ENCODE peak calls at places on chromosome 6, in four cellular contexts. Y is NCI-H1092; W is NCI-H146; O is naive thymus-derived CD8-positive, alpha-beta T cell. R is an unnamed sample.
A peak's percentile ranks its signal among the peaks of the same experiment; 100 is the strongest.

GRCh38 chr6:131510094-131510493 is 62.9 kb upstream of the ARG1 start:
- DNase-seq in Y (no peak), W (peak; percentile 99), O (no peak), R (no peak)

GRCh38 chr6:16684896-16685554 is 76.2 kb downstream of the ATXN1 start:
- DNase-seq in Y (no peak), W (no peak), O (no peak), R (no peak)

GRCh38 chr6:129356129-129356528 is 353.8 kb downstream of the ARHGAP18 start:
- DNase-seq in Y (no peak), W (no peak), O (no peak), R (no peak)

GRCh38 chr6:168206186-168206585 is 113.4 kb downstream of the DACT2 start:
- DNase-seq in Y (no peak), W (no peak), O (no peak), R (no peak)

GRCh38 chr6:137013738-137014602 is 30.8 kb downstream of the IL20RA start:
- DNase-seq in Y (peak; percentile 19), W (peak; percentile 82), O (no peak), R (no peak)

GRCh38 chr6:136289327-136289578 is 393 bp downstream of the BCLAF1 start:
- DNase-seq in Y (peak; percentile 78), W (peak; percentile 95), O (peak; percentile 93), R (peak; percentile 92)

GRCh38 chr6:46051962-46052361 is 36.3 kb upstream of the CLIC5 start:
- DNase-seq in Y (no peak), W (no peak), O (no peak), R (no peak)

GRCh38 chr6:45483021-45483420 is 105.3 kb upstream of the SUPT3H start:
- DNase-seq in Y (no peak), W (no peak), O (no peak), R (no peak)

GRCh38 chr6:29112135-29112534 is 4.3 kb downstream of the OR2J3 start:
- DNase-seq in Y (no peak), W (no peak), O (no peak), R (no peak)

GRCh38 chr6:57013501-57013900 is 33.0 kb upstream of the KIAA1586 start:
- DNase-seq in Y (no peak), W (no peak), O (no peak), R (no peak)

GRCh38 chr6:116370717-116371383 is at the start of gene DSE:
- DNase-seq in Y (no peak), W (peak; percentile 66), O (peak; percentile 35), R (peak; percentile 81)

GRCh38 chr6:13794184-13794583 is 20.2 kb downstream of the MCUR1 start:
- DNase-seq in Y (no peak), W (no peak), O (no peak), R (peak; percentile 48)

GRCh38 chr6:14888575-14889000 is 357.3 kb upstream of the JARID2 start:
- DNase-seq in Y (no peak), W (no peak), O (no peak), R (no peak)